ENCODE peak calls at places on chromosome 19, in ten cellular contexts. A is pulmonary artery endothelial cell; K is AG09309; E is neural crest cell; D is AG10803; U is stimulated activated CD4-positive, alpha-beta T cell treated with anti-CD3 and anti-CD28 coated beads, Interleukin-1b, Interleukin-23, amount 100 ng/mL, for 24 hours; L is GM13977; X is activated naive CD4-positive, alpha-beta T cell; P is SW480; V is adrenal gland. H is an unnamed sample.

GRCh38 chr19:48396010-48396870 is 2.8 kb downstream of the GRIN2D start:
- DNase-seq in A (no peak), K (no peak), E (no peak), D (no peak), U (no peak), L (no peak), X (no peak), P (no peak), V (no peak), H (no peak)

GRCh38 chr19:5118026-5118425 is 149.1 kb downstream of the KDM4B start:
- DNase-seq in A (no peak), K (no peak), E (no peak), D (no peak), U (no peak), L (no peak), X (no peak), P (no peak), V (no peak), H (no peak)

GRCh38 chr19:7921302-7921954 is 1.3 kb downstream of the SNAPC2 start:
- DNase-seq in A (no peak), K (no peak), E (no peak), D (no peak), U (no peak), L (no peak), X (no peak), P (no peak), V (no peak), H (no peak)

GRCh38 chr19:13633109-13633508 is 126.8 kb upstream of the CACNA1A start:
- DNase-seq in A (no peak), K (no peak), E (no peak), D (no peak), U (no peak), L (no peak), X (no peak), P (peak), V (no peak), H (no peak)

GRCh38 chr19:33499671-33500506 is 21.7 kb downstream of the PEPD start:
- DNase-seq in A (no peak), K (no peak), E (no peak), D (no peak), U (no peak), L (no peak), X (no peak), P (no peak), V (no peak), H (no peak)

GRCh38 chr19:3335431-3336350 is 30.7 kb upstream of the NFIC start:
- DNase-seq in A (no peak), K (no peak), E (no peak), D (peak), U (no peak), L (no peak), X (no peak), P (no peak), V (peak), H (no peak)

GRCh38 chr19:46515879-46516350 is 20.2 kb upstream of the PNMA8B start:
- DNase-seq in A (no peak), K (no peak), E (no peak), D (peak), U (no peak), L (peak), X (no peak), P (peak), V (peak), H (no peak)

GRCh38 chr19:15161028-15161984 is 39.5 kb downstream of the NOTCH3 start:
- DNase-seq in A (no peak), K (no peak), E (peak), D (peak), U (no peak), L (peak), X (no peak), P (peak), V (no peak), H (no peak)

GRCh38 chr19:45681391-45682015 is 10.2 kb downstream of the SNRPD2 start:
- DNase-seq in A (peak), K (no peak), E (peak), D (peak), U (peak), L (peak), X (peak), P (peak), V (peak), H (no peak)

GRCh38 chr19:41239961-41240574 is 21.0 kb downstream of the AXL start:
- DNase-seq in A (no peak), K (no peak), E (no peak), D (no peak), U (no peak), L (no peak), X (no peak), P (no peak), V (no peak), H (no peak)

GRCh38 chr19:16266586-16266942 is 58.1 kb upstream of the KLF2 start:
- DNase-seq in A (no peak), K (no peak), E (no peak), D (no peak), U (no peak), L (no peak), X (no peak), P (no peak), V (no peak), H (no peak)

GRCh38 chr19:488505-489417 is 7.5 kb upstream of the MADCAM1 start:
- DNase-seq in A (peak), K (peak), E (peak), D (peak), U (peak), L (peak), X (peak), P (peak), V (peak), H (no peak)

GRCh38 chr19:55146078-55146647 is 2.8 kb downstream of the TNNT1 start:
- DNase-seq in A (no peak), K (no peak), E (no peak), D (no peak), U (no peak), L (peak), X (no peak), P (peak), V (no peak), H (no peak)

H was measured in glomerular endothelial cell.